ENCODE peak calls at places on chromosomes 7 and 10, in four cellular contexts. O is aorta, X is fibroblast of mammary gland, Z is lower leg skin. V is an unnamed sample.

GRCh38 chr10:78367012-78367411 is 333.3 kb downstream of the RPS24 start:
- DNase-seq in X (no peak), Z (no peak), O (peak; percentile 65), V (no peak)

GRCh38 chr10:3942930-3943489 is 158.0 kb upstream of the KLF6 start:
- DNase-seq in Z (no peak), O (no peak), X (no peak), V (peak; percentile 56)

GRCh38 chr10:92593553-92594046 is 670 bp downstream of the KIF11 start:
- DNase-seq in Z (no peak), O (no peak), X (no peak), V (no peak)

GRCh38 chr10:69816963-69817605 is 15.4 kb downstream of the COL13A1 start:
- DNase-seq in X (no peak), Z (no peak), O (no peak), V (no peak)

GRCh38 chr10:66466622-66467021 is 459.2 kb upstream of the LRRTM3 start:
- DNase-seq in X (no peak), O (no peak), Z (no peak), V (no peak)

GRCh38 chr10:4450981-4451501 is 375.0 kb upstream of the AKR1E2 start:
- DNase-seq in X (peak; percentile 97), Z (no peak), O (no peak), V (no peak)

GRCh38 chr10:110504111-110504735 is 6.5 kb downstream of the DUSP5 start:
- DNase-seq in X (peak; percentile 93), Z (peak; percentile 51), O (no peak), V (no peak)

GRCh38 chr7:151020231-151020630 is 4.1 kb downstream of the ATG9B start:
- DNase-seq in X (no peak), Z (no peak), O (no peak), V (no peak)

GRCh38 chr7:36312064-36312914 is 77.4 kb upstream of the ANLN start:
- DNase-seq in Z (no peak), X (no peak), O (no peak), V (peak; percentile 51)

GRCh38 chr7:130037703-130038102 is 13.5 kb downstream of the ZC3HC1 start:
- DNase-seq in O (no peak), Z (no peak), X (peak; percentile 16), V (no peak)

GRCh38 chr10:110793128-110793812 is 78.5 kb upstream of the PDCD4 start:
- DNase-seq in Z (no peak), O (no peak), X (no peak), V (no peak)

GRCh38 chr10:116160271-116160670 is 112.7 kb downstream of the GFRA1 start:
- DNase-seq in X (no peak), O (no peak), Z (no peak), V (no peak)

GRCh38 chr7:100897111-100897608 is 1.5 kb upstream of the ACHE start:
- DNase-seq in Z (no peak), X (no peak), O (peak; percentile 92), V (no peak)

GRCh38 chr10:129768437-129769355 is 195.4 kb downstream of the EBF3 start:
- DNase-seq in Z (no peak), O (no peak), X (no peak), V (peak; percentile 49)

GRCh38 chr10:50739618-50740350 is at the start of gene ASAH2B:
- DNase-seq in O (peak; percentile 94), X (peak; percentile 67), Z (peak; percentile 41), V (peak; percentile 89)

GRCh38 chr7:100706672-100707311 is 871 bp downstream of the POP7 start:
- DNase-seq in Z (no peak), O (peak; percentile 82), X (no peak), V (no peak)

GRCh38 chr10:52280051-52280450 is 34.0 kb upstream of the DKK1 start:
- DNase-seq in O (no peak), X (no peak), Z (no peak), V (no peak)

GRCh38 chr7:98944386-98944785 is 66.1 kb downstream of the TRRAP start:
- DNase-seq in X (no peak), Z (no peak), O (no peak), V (no peak)

GRCh38 chr7:152355474-152356057 is 80.2 kb downstream of the KMT2C start:
- DNase-seq in X (no peak), Z (no peak), O (no peak), V (no peak)

GRCh38 chr10:775245-776075 is 86.0 kb upstream of the DIP2C start:
- DNase-seq in O (peak; percentile 88), X (peak; percentile 23), Z (no peak), V (peak; percentile 48)

GRCh38 chr10:44774676-44775401 is 136.3 kb upstream of the TMEM72 start:
- DNase-seq in X (no peak), O (no peak), Z (no peak), V (no peak)

GRCh38 chr7:116354546-116355422 is 144.4 kb downstream of the TES start:
- DNase-seq in O (peak; percentile 81), X (peak; percentile 95), Z (peak; percentile 60), V (peak; percentile 85)

GRCh38 chr7:82255706-82256105 is 187.9 kb downstream of the CACNA2D1 start:
- DNase-seq in O (no peak), Z (no peak), X (no peak), V (no peak)

GRCh38 chr10:127195571-127196226 is 692 bp downstream of the INSYN2A start:
- DNase-seq in X (peak; percentile 16), Z (no peak), O (no peak), V (no peak)
- H3K4me3 ChIP-seq in X (peak overlapping the region; percentile 45), Z (peak overlapping the region; percentile 20), O (peak overlapping the region; percentile 45), V (peak overlapping the region; percentile 26)

DNA sequence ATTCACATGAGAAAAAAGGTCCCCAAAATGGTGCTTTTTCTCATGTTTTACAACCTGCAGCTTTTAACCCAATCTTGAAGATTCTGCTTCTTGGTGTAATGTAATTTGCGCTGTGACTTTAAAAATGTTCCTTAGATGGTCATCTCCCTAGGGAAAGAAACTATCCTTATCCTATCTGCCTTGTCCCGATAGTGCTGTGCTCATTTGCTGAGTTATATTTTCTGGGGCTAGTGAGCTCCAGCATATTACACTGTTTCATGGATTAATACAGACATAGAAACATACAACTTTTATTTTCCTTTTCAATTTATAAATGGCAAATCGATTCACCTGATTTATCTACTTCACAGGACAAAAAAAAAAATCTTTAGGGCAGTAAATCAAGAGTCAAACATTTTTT is 2.8 kb downstream of the WAPL start:
- DNase-seq in X (no peak), O (no peak), Z (no peak), V (no peak)
- H3K4me3 ChIP-seq in X (no peak overlapping the region), O (no peak overlapping the region), Z (no peak overlapping the region), V (no peak overlapping the region)

GRCh38 chr7:6448943-6449543 is 1.3 kb upstream of the DAGLB start:
- DNase-seq in X (no peak), O (peak; percentile 72), Z (no peak), V (no peak)
- H3K4me3 ChIP-seq in X (no peak overlapping the region), O (no peak overlapping the region), Z (no peak overlapping the region), V (no peak overlapping the region)

GRCh38 chr7:12402365-12402725 is 1.3 kb downstream of the VWDE start:
- DNase-seq in Z (no peak), O (no peak), X (no peak), V (no peak)

GRCh38 chr7:12403287-12404181 is at the start of gene VWDE:
- DNase-seq in Z (no peak), O (peak; percentile 71), X (peak; percentile 10), V (no peak)

GRCh38 chr7:12398186-12398585 is 5.5 kb downstream of the VWDE start:
- DNase-seq in X (no peak), Z (no peak), O (no peak), V (no peak)

GRCh38 chr7:12397671-12398070 is 6.0 kb downstream of the VWDE start:
- DNase-seq in O (no peak), X (no peak), Z (no peak), V (no peak)

DNA sequence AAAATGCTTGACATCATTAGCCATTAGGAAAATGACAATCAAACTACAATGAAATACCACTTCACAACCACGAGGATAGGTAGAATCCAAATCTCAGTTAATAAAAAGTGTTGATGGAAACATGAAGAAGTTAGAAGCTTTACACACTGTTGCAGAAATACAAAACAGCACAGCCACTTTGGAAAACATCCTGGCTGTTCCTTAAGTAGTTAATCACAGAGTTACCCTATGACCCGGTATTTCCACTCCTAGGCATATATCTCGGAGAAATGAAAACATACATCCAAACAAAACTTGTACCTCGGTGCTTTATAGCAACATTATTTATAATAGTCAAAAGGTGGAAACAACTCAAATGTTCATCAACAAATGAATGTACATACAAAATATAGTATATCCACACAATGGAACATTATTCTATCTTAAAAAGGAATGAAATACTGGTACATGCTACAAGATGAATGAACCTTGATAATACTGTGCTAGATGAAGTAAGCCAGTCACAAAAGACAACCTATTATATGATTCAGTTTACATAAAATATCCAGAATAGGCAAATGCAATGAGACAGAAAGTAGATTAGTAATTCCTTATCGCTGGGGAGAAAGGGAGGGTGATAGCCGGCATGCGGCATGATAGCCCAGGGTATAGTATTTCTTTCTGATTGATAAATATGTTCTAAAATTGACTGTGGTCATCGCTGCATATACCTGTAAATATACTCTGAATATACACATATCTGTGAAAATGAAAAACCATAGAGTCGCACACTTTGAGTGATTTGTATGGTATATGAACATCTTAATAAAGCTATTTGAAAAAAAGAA is 1.9 kb downstream of the VWDE start:
- DNase-seq in O (no peak), X (no peak), Z (no peak), V (no peak)
- H3K4me3 ChIP-seq in O (no peak overlapping the region), X (no peak overlapping the region), Z (no peak overlapping the region), V (peak overlapping the region; percentile 14)

V was measured in right atrium auricular region.